ENCODE peak calls at places on chromosomes 11 and 22, in six cellular contexts. Q is GM12865, Z is prostate gland, H is sigmoid colon, S is AG10803, U is cardiac muscle cell. I is an unnamed sample.

GRCh38 chr11:91966368-91966767 is 258.2 kb upstream of the FAT3 start:
- DNase-seq in Q (no peak), Z (no peak), H (no peak), S (no peak), U (no peak), I (no peak)

GRCh38 chr22:17835256-17835655 is 61.0 kb upstream of the BID start:
- DNase-seq in Q (no peak), Z (no peak), H (no peak), S (no peak), U (no peak), I (no peak)

GRCh38 chr11:80815752-80816453 is 1375.1 kb upstream of the TENM4 start:
- DNase-seq in Q (peak; percentile 71), Z (no peak), H (no peak), S (no peak), U (peak; percentile 0), I (no peak)

GRCh38 chr11:10906521-10906920 is 48.7 kb upstream of the ZBED5 start:
- DNase-seq in Q (no peak), Z (no peak), H (no peak), S (peak; percentile 87), U (no peak), I (no peak)

GRCh38 chr11:131246589-131247164 is 123.7 kb upstream of the NTM start:
- DNase-seq in Q (peak; percentile 23), Z (no peak), H (no peak), S (no peak), U (peak; percentile 19), I (peak; percentile 31)

GRCh38 chr11:112318193-112318592 is 57.5 kb upstream of the PLET1 start:
- DNase-seq in Q (no peak), Z (no peak), H (no peak), S (peak; percentile 94), U (peak; percentile 91), I (no peak)

GRCh38 chr11:134055029-134055428 is 13.8 kb upstream of the JAM3 start:
- DNase-seq in Q (no peak), Z (no peak), H (no peak), S (no peak), U (no peak), I (no peak)

GRCh38 chr11:617248-617911 is 1.6 kb upstream of the IRF7 start:
- DNase-seq in Q (no peak), Z (no peak), H (peak; percentile 71), S (no peak), U (no peak), I (no peak)

GRCh38 chr11:8584511-8584910 is 9.5 kb downstream of the STK33 start:
- DNase-seq in Q (peak; percentile 15), Z (no peak), H (no peak), S (no peak), U (no peak), I (no peak)

GRCh38 chr22:36817429-36817783 is 571 bp upstream of the PVALB start:
- DNase-seq in Q (no peak), Z (no peak), H (no peak), S (no peak), U (no peak), I (no peak)

GRCh38 chr11:18203723-18204122 is 31.1 kb downstream of the MRGPRX4 start:
- DNase-seq in Q (peak; percentile 32), Z (no peak), H (no peak), S (no peak), U (peak; percentile 41), I (no peak)

GRCh38 chr22:31626427-31627150 is 35.4 kb downstream of the PISD start:
- DNase-seq in Q (no peak), Z (no peak), H (no peak), S (no peak), U (peak; percentile 45), I (no peak)

GRCh38 chr11:27076121-27076589 is 35.5 kb downstream of the BBOX1 start:
- DNase-seq in Q (no peak), Z (no peak), H (peak; percentile 71), S (no peak), U (no peak), I (no peak)

GRCh38 chr22:36862251-36863242 is 1.7 kb downstream of the NCF4 start:
- DNase-seq in Q (peak; percentile 90), Z (no peak), H (peak; percentile 74), S (no peak), U (no peak), I (no peak)

GRCh38 chr22:29872145-29872893 is 10.7 kb upstream of the MTMR3 start:
- DNase-seq in Q (peak; percentile 14), Z (no peak), H (no peak), S (no peak), U (no peak), I (no peak)

GRCh38 chr22:48318173-48318572 is 1509.5 kb downstream of the BRD1 start:
- DNase-seq in Q (no peak), Z (no peak), H (no peak), S (no peak), U (no peak), I (no peak)

GRCh38 chr11:74282863-74283484 is 28.5 kb downstream of the P4HA3 start:
- DNase-seq in Q (no peak), Z (no peak), H (no peak), S (no peak), U (no peak), I (no peak)

GRCh38 chr11:61138940-61139339 is 22.3 kb downstream of the VPS37C start:
- DNase-seq in Q (no peak), Z (no peak), H (peak; percentile 48), S (peak; percentile 86), U (peak; percentile 94), I (no peak)

GRCh38 chr22:37777122-37777687 is 30.5 kb upstream of the GCAT start:
- DNase-seq in Q (peak; percentile 73), Z (peak; percentile 90), H (peak; percentile 83), S (peak; percentile 89), U (peak; percentile 59), I (peak; percentile 92)

GRCh38 chr11:73308003-73308962 is at the start of gene ARHGEF17:
- DNase-seq in Q (peak; percentile 78), Z (peak; percentile 74), H (peak; percentile 90), S (peak; percentile 76), U (peak; percentile 88), I (peak; percentile 71)

GRCh38 chr11:20048246-20048645 is 112.0 kb downstream of the DBX1 start:
- DNase-seq in Q (no peak), Z (no peak), H (no peak), S (peak; percentile 38), U (no peak), I (no peak)

GRCh38 chr22:36768616-36769015 is 7.3 kb downstream of the IFT27 start:
- DNase-seq in Q (no peak), Z (no peak), H (peak; percentile 15), S (no peak), U (no peak), I (no peak)

GRCh38 chr11:115469361-115469760 is 34.9 kb downstream of the CADM1 start:
- DNase-seq in Q (peak; percentile 47), Z (no peak), H (no peak), S (no peak), U (no peak), I (no peak)

GRCh38 chr11:92804388-92804787 is 165.1 kb upstream of the MTNR1B start:
- DNase-seq in Q (no peak), Z (no peak), H (no peak), S (no peak), U (no peak), I (no peak)

GRCh38 chr22:26323013-26323412 is 106.0 kb upstream of the ASPHD2 start:
- DNase-seq in Q (no peak), Z (no peak), H (no peak), S (peak; percentile 17), U (no peak), I (no peak)

GRCh38 chr11:10604340-10604748 is 35.9 kb upstream of the LYVE1 start:
- DNase-seq in Q (no peak), Z (no peak), H (peak; percentile 86), S (peak; percentile 74), U (peak; percentile 76), I (peak; percentile 59)

GRCh38 chr22:35150163-35151107 is 84.5 kb downstream of the ISX start:
- DNase-seq in Q (peak; percentile 91), Z (peak; percentile 62), H (peak; percentile 69), S (peak; percentile 26), U (peak; percentile 55), I (peak; percentile 61)

GRCh38 chr22:29117799-29118477 is 45.1 kb downstream of the KREMEN1 start:
- DNase-seq in Q (no peak), Z (no peak), H (no peak), S (peak; percentile 69), U (peak; percentile 91), I (no peak)

GRCh38 chr22:49419661-49420060 is 408.0 kb downstream of the BRD1 start:
- DNase-seq in Q (no peak), Z (no peak), H (no peak), S (no peak), U (no peak), I (no peak)

GRCh38 chr22:46078241-46079092 is 71.9 kb upstream of the PPARA start:
- DNase-seq in Q (no peak), Z (peak; percentile 91), H (peak; percentile 91), S (peak; percentile 89), U (no peak), I (peak; percentile 92)
- H3K4me3 ChIP-seq in Q (no peak overlapping the region), Z (peak overlapping the region; percentile 93), H (peak overlapping the region; percentile 73), S (peak overlapping the region; percentile 98), U (no peak overlapping the region), I (no peak overlapping the region)

GRCh38 chr11:30560345-30561106 is 25.6 kb downstream of the MPPED2 start:
- DNase-seq in Q (no peak), Z (no peak), H (no peak), S (no peak), U (no peak), I (no peak)
- H3K4me3 ChIP-seq in Q (no peak overlapping the region), Z (no peak overlapping the region), H (peak overlapping the region; percentile 23), S (no peak overlapping the region), U (no peak overlapping the region), I (no peak overlapping the region)

DNA sequence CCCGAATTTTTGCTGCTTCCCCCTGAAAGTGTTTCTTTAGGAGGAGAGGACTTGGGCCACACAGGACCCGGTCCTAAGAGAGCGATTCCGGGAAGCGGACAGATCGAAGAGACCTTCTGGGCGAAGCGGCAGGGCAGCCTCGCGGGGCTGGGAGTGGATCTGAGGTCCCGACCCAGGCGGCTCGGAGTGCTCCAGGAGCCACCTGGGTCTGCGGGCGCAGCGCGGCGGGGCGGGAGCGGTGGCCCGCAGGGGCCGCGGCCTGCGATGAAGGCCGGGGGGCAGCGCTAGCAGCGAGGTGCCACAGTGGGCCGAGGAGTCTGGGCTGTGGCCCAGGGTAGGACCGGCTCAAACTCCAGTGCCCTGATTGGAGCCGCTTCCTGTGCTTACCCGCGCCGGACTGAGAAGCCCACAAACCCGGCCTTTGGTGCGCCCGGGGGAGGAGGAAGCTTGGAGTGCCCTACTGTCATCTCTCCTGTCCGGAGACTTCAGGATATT is 1.8 kb downstream of the PKNOX2 start:
- DNase-seq in Q (no peak), Z (no peak), H (peak; percentile 70), S (no peak), U (peak; percentile 58), I (peak; percentile 48)
- H3K4me3 ChIP-seq in Q (no peak overlapping the region), Z (peak overlapping the region; percentile 60), H (peak overlapping the region; percentile 71), S (no peak overlapping the region), U (peak overlapping the region; percentile 75), I (peak overlapping the region; percentile 22)

GRCh38 chr22:41023299-41023623 is 69.1 kb upstream of the EP300 start:
- DNase-seq in Q (no peak), Z (no peak), H (no peak), S (no peak), U (no peak), I (no peak)

GRCh38 chr22:41021039-41021654 is 70.0 kb downstream of the RBX1 start:
- DNase-seq in Q (peak; percentile 25), Z (peak; percentile 4), H (peak; percentile 65), S (no peak), U (peak; percentile 10), I (peak; percentile 22)

GRCh38 chr22:41021655-41022454 is 70.5 kb upstream of the EP300 start:
- DNase-seq in Q (peak; percentile 73), Z (peak; percentile 60), H (peak; percentile 88), S (peak; percentile 61), U (peak; percentile 72), I (peak; percentile 75)

GRCh38 chr22:41022470-41023298 is 69.7 kb upstream of the EP300 start:
- DNase-seq in Q (peak; percentile 90), Z (peak; percentile 92), H (peak; percentile 98), S (peak; percentile 85), U (peak; percentile 96), I (peak; percentile 96)
- H3K4me3 ChIP-seq in Q (peak overlapping the region; percentile 82), Z (peak overlapping the region; percentile 77), H (peak overlapping the region; percentile 65), S (peak overlapping the region; percentile 69), U (peak overlapping the region; percentile 54), I (peak overlapping the region; percentile 87)

I was measured in body of pancreas.